ENCODE peak calls at places on chromosomes 3 and 15, in eight cellular contexts. V is HFFc6, M is ovary, F is endothelial cell of umbilical vein, D is heart left ventricle, A is neural crest cell, N is RWPE1, Q is fibroblast of mammary gland. J is an unnamed sample.
A peak's percentile ranks its signal among the peaks of the same experiment; 100 is the strongest.

GRCh38 chr15:31974855-31975421 is 55.4 kb upstream of the CHRNA7 start:
- DNase-seq in F (peak; percentile 11), Q (peak; percentile 11), N (peak; percentile 27), M (no peak), A (peak; percentile 73), V (no peak), D (no peak), J (no peak)

GRCh38 chr3:121698914-121699313 is 38.2 kb upstream of the HCLS1 start:
- DNase-seq in Q (no peak), A (no peak), V (no peak), F (no peak), M (no peak), D (peak; percentile 22), N (no peak), J (no peak)

GRCh38 chr15:69117431-69117841 is 43.0 kb upstream of the GLCE start:
- DNase-seq in M (no peak), D (no peak), V (no peak), F (no peak), Q (no peak), N (peak; percentile 38), A (peak; percentile 10), J (no peak)

GRCh38 chr15:84400820-84401219 is 165.2 kb downstream of the GOLGA6L4 start:
- DNase-seq in F (no peak), V (no peak), Q (no peak), M (no peak), A (no peak), D (no peak), N (no peak), J (no peak)

GRCh38 chr3:143628971-143629370 is 219.3 kb downstream of the SLC9A9 start:
- DNase-seq in N (no peak), D (no peak), A (no peak), Q (peak; percentile 66), F (no peak), M (no peak), V (no peak), J (no peak)

GRCh38 chr3:194632211-194632982 is 822 bp downstream of the TMEM44 start:
- DNase-seq in A (no peak), D (peak; percentile 53), Q (peak; percentile 61), V (no peak), F (peak; percentile 26), N (peak; percentile 41), M (peak; percentile 30), J (no peak)

GRCh38 chr15:50049871-50050270 is 69.2 kb downstream of the ATP8B4 start:
- DNase-seq in V (peak; percentile 62), Q (peak; percentile 71), N (no peak), D (no peak), A (no peak), M (no peak), F (no peak), J (no peak)

GRCh38 chr3:10505050-10505790 is at the start of gene ATP2B2:
- DNase-seq in Q (no peak), D (no peak), M (no peak), V (no peak), A (peak; percentile 17), F (no peak), N (no peak), J (no peak)

DNA sequence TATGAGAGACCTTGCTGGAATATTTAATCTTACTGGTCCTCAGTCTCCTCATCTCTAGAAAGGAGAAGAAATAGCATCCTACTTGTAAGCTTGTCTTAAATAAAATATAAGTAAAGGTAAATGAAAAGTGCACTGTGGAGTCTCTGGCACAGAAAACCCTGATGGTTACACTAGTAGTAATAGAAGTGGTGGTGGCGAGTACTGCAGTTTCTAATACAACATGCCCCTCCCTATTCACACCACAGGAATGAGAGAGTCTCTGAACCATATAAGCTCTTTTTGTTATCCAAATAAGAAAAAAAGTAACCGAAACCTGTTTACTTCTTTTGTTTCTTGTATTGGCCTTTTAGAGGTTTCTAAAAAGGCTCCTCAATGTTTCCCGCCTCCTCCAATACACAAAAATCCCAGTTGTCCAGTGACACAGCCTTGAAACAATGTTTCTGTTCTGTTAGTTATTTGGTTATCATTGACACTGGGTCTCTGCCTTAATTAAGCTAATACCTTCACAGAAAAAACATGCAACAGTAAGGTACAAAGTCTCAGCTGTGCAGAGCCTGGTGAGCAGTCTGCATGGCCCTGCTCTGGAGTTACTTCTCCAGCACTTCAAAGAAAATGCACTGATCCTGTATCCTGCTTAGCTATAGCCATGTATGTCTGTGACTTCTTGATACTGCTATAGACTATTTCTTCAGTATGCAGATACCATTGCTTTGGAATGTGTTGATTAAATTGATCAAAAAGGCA is 315.7 kb upstream of the IL12A start:
- DNase-seq in F (no peak), N (no peak), A (no peak), M (no peak), V (no peak), D (no peak), Q (peak; percentile 10), J (no peak)
- TF ChIP-seq CTCF in F (no peak), N (no peak), A (peak; percentile 35), M (no peak), V (peak; percentile 48), D (no peak), Q (peak; percentile 12), J (no peak)

DNA sequence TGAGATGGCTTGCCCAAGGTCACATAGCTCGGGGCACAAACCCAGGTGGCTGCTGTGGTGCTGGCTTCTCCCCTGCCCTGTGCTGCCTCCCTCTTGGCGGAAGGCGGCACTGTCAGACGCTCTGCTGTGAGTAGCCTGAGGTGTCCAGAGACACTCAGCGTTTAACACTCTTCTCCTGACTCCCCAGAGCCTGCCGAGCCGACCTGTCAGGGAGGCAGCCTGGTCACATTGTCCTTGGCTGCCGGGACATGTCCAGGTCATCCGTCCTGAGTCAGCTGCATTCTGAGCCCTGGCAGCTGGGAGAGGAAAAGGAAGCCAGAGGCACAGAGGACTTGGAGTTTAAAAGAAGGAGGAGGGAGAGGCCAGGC is 4.7 kb downstream of the LMAN1L start:
- DNase-seq in F (peak; percentile 43), N (peak; percentile 76), Q (no peak), D (peak; percentile 41), A (no peak), M (no peak), V (peak; percentile 66), J (no peak)
- TF ChIP-seq CTCF in F (no peak), N (peak; percentile 68), Q (no peak), D (no peak), A (peak; percentile 54), M (no peak), V (peak; percentile 55), J (no peak)

GRCh38 chr15:75583689-75584088 is 4.6 kb upstream of the PTPN9 start:
- DNase-seq in V (no peak), Q (no peak), D (no peak), A (no peak), N (no peak), M (no peak), F (no peak), J (no peak)

GRCh38 chr15:75584121-75584520 is 5.0 kb upstream of the PTPN9 start:
- DNase-seq in V (no peak), A (no peak), D (no peak), Q (no peak), N (no peak), F (no peak), M (no peak), J (no peak)

GRCh38 chr15:75577401-75578205 is 1.5 kb downstream of the PTPN9 start:
- DNase-seq in F (peak; percentile 26), V (no peak), D (no peak), A (no peak), M (no peak), N (peak; percentile 36), Q (no peak), J (no peak)

GRCh38 chr15:75578206-75578947 is 738 bp downstream of the PTPN9 start:
- DNase-seq in D (peak; percentile 21), A (peak; percentile 22), Q (no peak), V (no peak), M (peak; percentile 24), N (peak; percentile 41), F (peak; percentile 11), J (no peak)

DNA sequence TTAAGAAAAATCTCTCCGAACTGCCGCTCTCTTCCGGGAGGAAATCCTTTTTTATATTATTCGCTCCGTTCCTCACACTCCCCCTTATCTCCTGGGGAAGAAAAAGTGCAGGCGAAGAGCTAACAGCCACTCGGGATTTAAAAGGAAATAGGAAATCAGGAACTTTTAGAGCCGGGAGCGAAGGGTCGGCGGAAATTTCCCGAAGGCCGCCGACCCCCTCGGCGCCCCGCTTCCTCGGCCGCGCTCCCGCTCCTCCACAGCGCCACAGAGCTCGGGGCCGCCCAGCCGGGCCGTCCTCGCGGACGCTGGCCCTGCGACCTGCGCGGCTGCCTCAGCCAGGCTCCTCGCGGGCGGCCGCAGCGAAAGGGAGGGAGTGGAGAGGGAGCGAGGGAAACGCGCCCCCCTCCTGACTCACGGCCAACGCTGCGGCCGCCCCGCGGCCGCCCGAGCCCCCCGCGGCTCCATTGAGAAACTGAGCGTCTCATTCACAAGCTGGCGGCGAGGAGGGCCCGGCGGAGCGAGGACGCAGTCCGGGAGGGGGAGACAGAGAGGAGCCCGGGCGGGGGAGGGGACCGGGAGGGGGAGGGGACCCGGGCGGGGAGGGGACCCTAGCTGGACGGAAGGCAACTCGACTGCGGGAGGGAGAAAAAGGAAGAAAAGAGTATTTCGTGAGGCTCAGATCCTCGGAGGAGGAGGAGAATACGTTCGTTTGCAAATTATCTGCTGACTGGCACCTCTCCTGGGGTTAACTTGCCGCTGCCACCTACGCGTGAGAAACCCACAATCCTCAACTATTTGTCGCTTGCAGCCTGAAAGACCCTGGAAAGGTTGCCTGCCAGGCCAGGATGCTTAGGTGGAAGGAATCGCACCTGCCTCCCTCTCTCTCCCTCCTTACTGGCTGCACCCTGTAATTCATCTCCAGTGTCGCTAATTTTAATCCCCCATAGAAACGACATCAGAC is at the start of gene PTPN9:
- DNase-seq in Q (peak; percentile 63), F (peak; percentile 73), V (peak; percentile 58), M (peak; percentile 81), D (peak; percentile 87), N (peak; percentile 77), A (peak; percentile 78), J (peak; percentile 62)
- TF ChIP-seq CTCF in Q (peak; percentile 20), F (peak; percentile 16), V (peak; percentile 76), M (no peak), D (peak; percentile 50), N (peak; percentile 77), A (peak; percentile 61), J (peak; percentile 49)

GRCh38 chr3:18058666-18059065 is 316.2 kb upstream of the TBC1D5 start:
- DNase-seq in D (no peak), M (no peak), Q (no peak), N (no peak), A (no peak), F (no peak), V (no peak), J (no peak)
- TF ChIP-seq CTCF in D (no peak), M (no peak), Q (no peak), N (no peak), A (no peak), F (no peak), V (no peak), J (no peak)